ENCODE peak calls at places on chromosomes 16 and 17, in nine cellular contexts. U, C, V, Y, Z, E, S, A and J are unnamed samples.

GRCh38 chr16:50298591-50299507 is 32.5 kb downstream of the ADCY7 start:
- DNase-seq in U (no peak), Y (no peak), V (peak), S (no peak), A (no peak), E (no peak), C (no peak), Z (no peak), J (no peak)

GRCh38 chr17:42270596-42270995 is 5.6 kb downstream of the STAT5B start:
- DNase-seq in Z (no peak), C (no peak), U (no peak), S (no peak), A (no peak), V (no peak), Y (no peak), E (no peak), J (no peak)

GRCh38 chr16:66416136-66416535 is 11.0 kb upstream of the BEAN1 start:
- DNase-seq in E (no peak), C (no peak), S (no peak), Y (no peak), U (peak), A (no peak), V (no peak), Z (no peak), J (no peak)

GRCh38 chr17:82793974-82794620 is 42.2 kb downstream of the TBCD start:
- DNase-seq in A (no peak), C (no peak), S (no peak), U (no peak), Z (no peak), Y (no peak), E (no peak), V (no peak), J (no peak)

GRCh38 chr16:86984975-86985655 is 332.1 kb downstream of the C16orf95 start:
- DNase-seq in C (no peak), E (no peak), V (no peak), A (no peak), U (no peak), S (peak), Y (no peak), Z (no peak), J (no peak)

GRCh38 chr17:77160877-77161530 is 20.2 kb downstream of the SEC14L1 start:
- DNase-seq in E (no peak), Y (no peak), Z (no peak), A (no peak), V (no peak), U (no peak), C (no peak), S (no peak), J (no peak)

GRCh38 chr17:78734841-78735641 is 47.0 kb downstream of the CYTH1 start:
- DNase-seq in V (no peak), S (no peak), Z (no peak), E (no peak), Y (no peak), U (no peak), A (no peak), C (no peak), J (no peak)

GRCh38 chr16:11796227-11797165 is 562 bp downstream of the ZC3H7A start:
- DNase-seq in V (peak), C (peak), A (peak), U (peak), Y (no peak), S (peak), Z (no peak), E (peak), J (no peak)

GRCh38 chr16:12054868-12055267 is 78.3 kb downstream of the SNX29 start:
- DNase-seq in Z (no peak), V (no peak), A (no peak), U (no peak), Y (no peak), C (no peak), S (no peak), E (no peak), J (no peak)

GRCh38 chr17:34201767-34202166 is 53.3 kb upstream of the CCL2 start:
- DNase-seq in V (no peak), E (peak), Y (no peak), C (no peak), A (no peak), U (no peak), Z (no peak), S (no peak), J (no peak)

GRCh38 chr16:84650062-84650991 is 2.0 kb downstream of the KLHL36 start:
- DNase-seq in Z (no peak), U (peak), V (no peak), S (no peak), A (no peak), C (peak), Y (no peak), E (no peak), J (no peak)

GRCh38 chr16:52446076-52446475 is 100.9 kb downstream of the TOX3 start:
- DNase-seq in S (no peak), V (no peak), A (no peak), Z (no peak), U (no peak), C (no peak), E (no peak), Y (no peak), J (no peak)

GRCh38 chr17:27630607-27631408 is at the start of gene LGALS9:
- DNase-seq in U (peak), Z (no peak), E (peak), Y (no peak), C (no peak), V (no peak), S (no peak), A (peak), J (peak)

GRCh38 chr17:82126479-82127314 is 28.7 kb upstream of the FASN start:
- DNase-seq in U (no peak), C (no peak), V (no peak), S (no peak), Y (no peak), A (no peak), Z (no peak), E (peak), J (peak)

GRCh38 chr16:89117975-89118289 is 24.3 kb downstream of the ACSF3 start:
- DNase-seq in Y (no peak), Z (no peak), A (no peak), S (no peak), U (no peak), C (no peak), E (no peak), V (no peak), J (no peak)

GRCh38 chr17:51585514-51586104 is 325.3 kb downstream of the UTP18 start:
- DNase-seq in E (no peak), V (no peak), Z (no peak), Y (peak), C (peak), A (no peak), U (no peak), S (peak), J (peak)

GRCh38 chr16:89842471-89843408 is 14.5 kb downstream of the SPIRE2 start:
- DNase-seq in V (no peak), Y (no peak), A (no peak), Z (no peak), E (no peak), U (peak), C (no peak), S (no peak), J (no peak)

GRCh38 chr16:81210807-81211206 is 27.7 kb upstream of the BCO1 start:
- DNase-seq in U (no peak), A (no peak), E (no peak), Y (no peak), S (no peak), V (no peak), C (no peak), Z (no peak), J (no peak)

GRCh38 chr17:81869221-81870154 is 1.6 kb downstream of the ARHGDIA start:
- DNase-seq in Z (no peak), C (peak), U (no peak), V (peak), Y (no peak), S (peak), A (no peak), E (peak), J (peak)

GRCh38 chr17:57355090-57355859 is 99.0 kb downstream of the MSI2 start:
- DNase-seq in A (no peak), E (no peak), Z (no peak), S (no peak), Y (no peak), U (no peak), V (no peak), C (no peak), J (no peak)